ENCODE peak calls at places on chromosome 3, in six cellular contexts. B is activated CD8-positive, alpha-beta memory T cell treated with anti-CD3 and anti-CD28 coated beads for 4 hours; Q is activated CD4-positive, alpha-beta T cell treated with anti-CD3 and anti-CD28 coated beads for 4 hours; S is DMS153; G is fibroblast of the aortic adventitia; C is retina. P is an unnamed sample.

GRCh38 chr3:22474706-22475470 is 723.9 kb upstream of the ZNF385D start:
- DNase-seq in B (no peak), Q (no peak), S (no peak), G (peak; percentile 9), C (no peak), P (no peak)

GRCh38 chr3:196537319-196537984 is 22.3 kb upstream of the SMCO1 start:
- DNase-seq in B (peak; percentile 29), Q (peak; percentile 73), S (no peak), G (peak; percentile 40), C (peak; percentile 26), P (no peak)

GRCh38 chr3:30518201-30518864 is 88.1 kb upstream of the TGFBR2 start:
- DNase-seq in B (no peak), Q (no peak), S (peak; percentile 18), G (peak; percentile 99), C (no peak), P (peak; percentile 21)

GRCh38 chr3:61354604-61355003 is 103.4 kb upstream of the FHIT start:
- DNase-seq in B (no peak), Q (no peak), S (no peak), G (no peak), C (no peak), P (no peak)

GRCh38 chr3:197417451-197417850 is 119.0 kb upstream of the DLG1 start:
- DNase-seq in B (no peak), Q (no peak), S (no peak), G (peak; percentile 72), C (no peak), P (no peak)

GRCh38 chr3:171157286-171157685 is 130.8 kb upstream of the SLC2A2 start:
- DNase-seq in B (no peak), Q (no peak), S (no peak), G (no peak), C (peak; percentile 42), P (no peak)

GRCh38 chr3:186098740-186099139 is 10.1 kb downstream of the ETV5 start:
- DNase-seq in B (no peak), Q (no peak), S (no peak), G (no peak), C (no peak), P (no peak)

GRCh38 chr3:16917256-16917935 is 32.6 kb downstream of the PLCL2 start:
- DNase-seq in B (no peak), Q (no peak), S (no peak), G (peak; percentile 25), C (no peak), P (no peak)

GRCh38 chr3:161957467-161957866 is 460.9 kb downstream of the OTOL1 start:
- DNase-seq in B (no peak), Q (no peak), S (no peak), G (no peak), C (no peak), P (no peak)

GRCh38 chr3:194129581-194130133 is 6.3 kb upstream of the HES1 start:
- DNase-seq in B (no peak), Q (no peak), S (no peak), G (peak; percentile 56), C (peak; percentile 40), P (no peak)

GRCh38 chr3:27349832-27350231 is 19.4 kb downstream of the NEK10 start:
- DNase-seq in B (no peak), Q (no peak), S (no peak), G (no peak), C (no peak), P (no peak)

GRCh38 chr3:133891662-133892389 is 3.9 kb downstream of the RAB6B start:
- DNase-seq in B (no peak), Q (no peak), S (no peak), G (no peak), C (peak; percentile 69), P (no peak)

GRCh38 chr3:194009019-194009418 is 126.9 kb upstream of the HES1 start:
- DNase-seq in B (no peak), Q (no peak), S (peak; percentile 20), G (no peak), C (no peak), P (no peak)

GRCh38 chr3:81433675-81434074 is 327.8 kb downstream of the GBE1 start:
- DNase-seq in B (no peak), Q (no peak), S (no peak), G (no peak), C (no peak), P (no peak)

GRCh38 chr3:189967254-189967865 is 153.3 kb downstream of the P3H2 start:
- DNase-seq in B (no peak), Q (peak; percentile 36), S (no peak), G (peak; percentile 77), C (peak; percentile 40), P (peak; percentile 34)

P was measured in DMS79 treated with DMSO at 0.1 percent for 48 hours.